ENCODE peak calls at places on chromosomes 3 and 15, in five cellular contexts. N is IMR-90, L is A549, I is heart left ventricle, Z is GM12892. O is an unnamed sample.

GRCh38 chr15:32003558-32003957 is 26.8 kb upstream of the CHRNA7 start:
- DNase-seq in L (no peak), Z (no peak), N (no peak), I (no peak), O (no peak)

GRCh38 chr3:65268411-65268810 is 580.6 kb upstream of the ADAMTS9 start:
- DNase-seq in N (no peak), I (no peak), Z (no peak), L (no peak), O (no peak)

GRCh38 chr3:185362850-185363661 is at the start of gene MAP3K13:
- DNase-seq in N (peak; percentile 94), Z (peak; percentile 48), L (peak; percentile 79), I (peak; percentile 76), O (peak; percentile 68)

GRCh38 chr3:120147072-120147871 is 53.0 kb upstream of the GSK3B start:
- DNase-seq in I (no peak), L (no peak), Z (no peak), N (no peak), O (peak; percentile 20)

GRCh38 chr3:159828542-159828943 is 160.1 kb upstream of the IL12A start:
- DNase-seq in N (peak; percentile 68), Z (no peak), I (no peak), L (peak; percentile 38), O (peak; percentile 28)

GRCh38 chr3:132445812-132446211 is 28.5 kb downstream of the DNAJC13 start:
- DNase-seq in N (peak; percentile 61), L (no peak), Z (no peak), I (no peak), O (no peak)

GRCh38 chr15:38714309-38715072 is 149.9 kb upstream of the RASGRP1 start:
- DNase-seq in I (no peak), N (peak; percentile 96), Z (no peak), L (no peak), O (no peak)

GRCh38 chr3:14480207-14481017 is 59.7 kb downstream of the GRIP2 start:
- DNase-seq in Z (no peak), L (no peak), I (peak; percentile 59), N (peak; percentile 94), O (no peak)

GRCh38 chr15:73522011-73522410 is 79.0 kb downstream of the REC114 start:
- DNase-seq in L (no peak), N (no peak), I (no peak), Z (no peak), O (no peak)

GRCh38 chr3:58336135-58336882 is 3.6 kb downstream of the PXK start:
- DNase-seq in I (no peak), N (peak; percentile 89), Z (no peak), L (no peak), O (peak; percentile 16)

GRCh38 chr15:39511000-39511914 is 69.6 kb upstream of the THBS1 start:
- DNase-seq in I (peak; percentile 63), N (peak; percentile 93), L (no peak), Z (no peak), O (no peak)

GRCh38 chr3:46863261-46863782 is at the start of gene MYL3:
- DNase-seq in I (peak; percentile 81), Z (no peak), L (no peak), N (no peak), O (no peak)

GRCh38 chr3:197700095-197700494 is 36.6 kb downstream of the RUBCN start:
- DNase-seq in I (no peak), L (no peak), N (peak; percentile 76), Z (no peak), O (no peak)

GRCh38 chr15:33069161-33069560 is 125.4 kb downstream of the FMN1 start:
- DNase-seq in L (no peak), Z (no peak), I (no peak), N (no peak), O (no peak)

GRCh38 chr3:11120091-11120845 is 34.0 kb upstream of the HRH1 start:
- DNase-seq in L (no peak), Z (no peak), I (no peak), N (no peak), O (no peak)

GRCh38 chr3:21729331-21729730 is 21.7 kb downstream of the ZNF385D start:
- DNase-seq in Z (no peak), N (no peak), I (no peak), L (no peak), O (no peak)

GRCh38 chr15:99409097-99409473 is 156.7 kb upstream of the MEF2A start:
- DNase-seq in I (peak; percentile 72), L (peak; percentile 76), Z (no peak), N (peak; percentile 60), O (no peak)

GRCh38 chr3:16487506-16488175 is 25.9 kb downstream of the RFTN1 start:
- DNase-seq in N (no peak), Z (no peak), I (no peak), L (no peak), O (no peak)

GRCh38 chr15:82643992-82644391 is 3.2 kb downstream of the CPEB1 start:
- DNase-seq in I (no peak), N (no peak), L (no peak), Z (no peak), O (no peak)
- TF ChIP-seq POLR2A in I (no peak), N (no peak), L (no peak), Z (no peak), O (no peak)

GRCh38 chr3:39413691-39414420 is 7.3 kb downstream of the RPSA start:
- DNase-seq in L (no peak), I (no peak), N (no peak), Z (no peak), O (no peak)
- TF ChIP-seq POLR2A in L (no peak), I (no peak), N (no peak), Z (peak; percentile 45), O (peak; percentile 67)

GRCh38 chr15:85748729-85749128 is 46.0 kb downstream of the KLHL25 start:
- DNase-seq in I (no peak), L (no peak), N (no peak), Z (no peak), O (no peak)
- TF ChIP-seq POLR2A in I (no peak), L (no peak), N (no peak), Z (no peak), O (no peak)

DNA sequence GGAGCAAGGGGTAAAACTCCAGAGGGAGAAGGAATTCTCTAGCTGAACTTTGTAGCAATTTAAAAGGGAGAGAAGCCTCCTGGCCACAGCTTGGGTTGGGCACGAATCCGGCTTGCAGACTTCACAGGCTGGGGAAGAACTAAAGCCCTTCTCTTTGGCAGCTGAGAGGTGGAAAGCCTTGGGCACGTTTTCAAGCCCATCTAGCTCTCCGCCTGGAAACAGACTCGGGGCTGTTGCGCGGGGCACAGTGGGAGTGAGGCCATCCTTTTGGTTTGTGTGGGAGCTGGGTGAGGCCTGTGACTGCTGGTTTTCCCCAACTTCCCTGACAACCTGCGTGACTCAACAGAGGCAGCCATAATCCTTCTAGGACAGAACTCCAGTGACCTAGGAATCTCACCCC is 295.7 kb upstream of the ROBO1 start:
- DNase-seq in Z (no peak), L (no peak), N (no peak), I (no peak), O (no peak)
- TF ChIP-seq POLR2A in Z (no peak), L (no peak), N (no peak), I (no peak), O (no peak)

DNA sequence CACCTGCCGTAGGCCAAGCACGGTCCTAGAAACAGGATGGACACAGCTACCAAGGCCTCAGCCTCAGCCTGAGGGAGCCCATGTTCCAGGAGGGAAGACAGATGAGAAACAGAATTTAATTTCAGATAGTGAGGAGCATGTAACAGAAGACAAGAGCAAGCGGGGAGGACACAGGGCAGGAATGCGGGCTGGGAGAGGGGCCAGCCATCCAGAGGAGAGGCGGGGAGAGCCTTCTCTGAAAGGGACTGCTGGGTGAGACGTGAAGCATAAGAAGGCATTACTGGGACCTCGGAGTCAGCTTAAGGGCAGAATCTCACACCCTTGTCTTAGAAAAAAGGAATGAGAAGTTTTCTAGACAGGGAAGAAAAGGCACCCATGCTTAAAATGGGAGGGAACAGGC is 271.7 kb upstream of the NSMCE3 start:
- DNase-seq in L (no peak), Z (no peak), I (no peak), N (no peak), O (no peak)
- TF ChIP-seq POLR2A in L (no peak), Z (no peak), I (no peak), N (no peak), O (no peak)

GRCh38 chr3:195909645-195910498 is 1.5 kb upstream of the TNK2 start:
- DNase-seq in L (peak; percentile 82), I (peak; percentile 88), N (peak; percentile 61), Z (peak; percentile 99), O (peak; percentile 83)
- TF ChIP-seq POLR2A in L (peak; percentile 64), I (no peak), N (no peak), Z (peak; percentile 39), O (peak; percentile 28)

GRCh38 chr3:49706456-49707112 is 12.9 kb downstream of the AMIGO3 start:
- DNase-seq in Z (no peak), I (no peak), L (no peak), N (no peak), O (no peak)
- TF ChIP-seq POLR2A in Z (no peak), I (no peak), L (no peak), N (no peak), O (no peak)

GRCh38 chr15:100918690-100919480 is at the start of gene LRRK1:
- DNase-seq in Z (peak; percentile 60), L (peak; percentile 52), I (peak; percentile 47), N (peak; percentile 40), O (peak; percentile 8)
- TF ChIP-seq POLR2A in Z (peak; percentile 36), L (peak; percentile 58), I (no peak), N (no peak), O (no peak)